ENCODE peak calls at places on chromosomes 11 and 22, in four cellular contexts. One of them, this sample, is unnamed.

GRCh38 chr11:31808721-31809542 is 2.2 kb downstream of the PAX6 start:
- DNase-seq in naive thymus-derived CD8-positive, alpha-beta T cell: no peak
- DNase-seq in DMS 273 treated with DMSO at 0.1 percent for 48 hours: no peak
- DNase-seq in left colon: no peak
- DNase-seq in this sample: peak

GRCh38 chr11:76995177-76995576 is 39.0 kb upstream of the B3GNT6 start:
- DNase-seq in naive thymus-derived CD8-positive, alpha-beta T cell: no peak
- DNase-seq in DMS 273 treated with DMSO at 0.1 percent for 48 hours: no peak
- DNase-seq in left colon: no peak
- DNase-seq in this sample: no peak

GRCh38 chr11:73204711-73205121 is 13.4 kb upstream of the P2RY2 start:
- DNase-seq in naive thymus-derived CD8-positive, alpha-beta T cell: no peak
- DNase-seq in DMS 273 treated with DMSO at 0.1 percent for 48 hours: no peak
- DNase-seq in left colon: peak
- DNase-seq in this sample: no peak

GRCh38 chr22:36136988-36137387 is 23.6 kb downstream of the APOL3 start:
- DNase-seq in naive thymus-derived CD8-positive, alpha-beta T cell: no peak
- DNase-seq in DMS 273 treated with DMSO at 0.1 percent for 48 hours: no peak
- DNase-seq in left colon: no peak
- DNase-seq in this sample: no peak

GRCh38 chr11:73291781-73292180 is 16.3 kb upstream of the ARHGEF17 start:
- DNase-seq in naive thymus-derived CD8-positive, alpha-beta T cell: no peak
- DNase-seq in DMS 273 treated with DMSO at 0.1 percent for 48 hours: no peak
- DNase-seq in left colon: no peak
- DNase-seq in this sample: no peak

GRCh38 chr11:95097209-95097608 is 7.6 kb downstream of the ENDOD1 start:
- DNase-seq in naive thymus-derived CD8-positive, alpha-beta T cell: no peak
- DNase-seq in DMS 273 treated with DMSO at 0.1 percent for 48 hours: no peak
- DNase-seq in left colon: no peak
- DNase-seq in this sample: no peak

GRCh38 chr22:39299829-39300178 is 19.6 kb downstream of the RPL3 start:
- DNase-seq in naive thymus-derived CD8-positive, alpha-beta T cell: no peak
- DNase-seq in DMS 273 treated with DMSO at 0.1 percent for 48 hours: no peak
- DNase-seq in left colon: no peak
- DNase-seq in this sample: no peak

GRCh38 chr11:116890193-116890592 is 52.8 kb upstream of the APOA1 start:
- DNase-seq in naive thymus-derived CD8-positive, alpha-beta T cell: no peak
- DNase-seq in DMS 273 treated with DMSO at 0.1 percent for 48 hours: no peak
- DNase-seq in left colon: no peak
- DNase-seq in this sample: no peak

GRCh38 chr22:39309881-39310714 is 9.3 kb downstream of the RPL3 start:
- DNase-seq in naive thymus-derived CD8-positive, alpha-beta T cell: no peak
- DNase-seq in DMS 273 treated with DMSO at 0.1 percent for 48 hours: no peak
- DNase-seq in left colon: no peak
- DNase-seq in this sample: no peak

GRCh38 chr11:62435741-62436485 is 17.1 kb downstream of the SCGB1A1 start:
- DNase-seq in naive thymus-derived CD8-positive, alpha-beta T cell: no peak
- DNase-seq in DMS 273 treated with DMSO at 0.1 percent for 48 hours: no peak
- DNase-seq in left colon: no peak
- DNase-seq in this sample: no peak

GRCh38 chr11:61297741-61298140 is 2.6 kb upstream of the VWCE start:
- DNase-seq in naive thymus-derived CD8-positive, alpha-beta T cell: no peak
- DNase-seq in DMS 273 treated with DMSO at 0.1 percent for 48 hours: no peak
- DNase-seq in left colon: no peak
- DNase-seq in this sample: peak

GRCh38 chr11:11391169-11391568 is 38.1 kb upstream of the CSNK2A3 start:
- DNase-seq in naive thymus-derived CD8-positive, alpha-beta T cell: no peak
- DNase-seq in DMS 273 treated with DMSO at 0.1 percent for 48 hours: no peak
- DNase-seq in left colon: no peak
- DNase-seq in this sample: no peak

GRCh38 chr22:19959043-19959586 is 17.5 kb upstream of the TXNRD2 start:
- DNase-seq in naive thymus-derived CD8-positive, alpha-beta T cell: no peak
- DNase-seq in DMS 273 treated with DMSO at 0.1 percent for 48 hours: no peak
- DNase-seq in left colon: peak
- DNase-seq in this sample: peak

GRCh38 chr11:67429038-67429668 is 859 bp downstream of the RPS6KB2 start:
- DNase-seq in naive thymus-derived CD8-positive, alpha-beta T cell: no peak
- DNase-seq in DMS 273 treated with DMSO at 0.1 percent for 48 hours: no peak
- DNase-seq in left colon: no peak
- DNase-seq in this sample: no peak

GRCh38 chr22:18114495-18114894 is 3.9 kb downstream of the TUBA8 start:
- DNase-seq in naive thymus-derived CD8-positive, alpha-beta T cell: no peak
- DNase-seq in DMS 273 treated with DMSO at 0.1 percent for 48 hours: no peak
- DNase-seq in left colon: no peak
- DNase-seq in this sample: no peak

GRCh38 chr22:50524664-50525103 is 714 bp downstream of the SCO2 start:
- DNase-seq in naive thymus-derived CD8-positive, alpha-beta T cell: no peak
- DNase-seq in DMS 273 treated with DMSO at 0.1 percent for 48 hours: no peak
- DNase-seq in left colon: peak
- DNase-seq in this sample: no peak

GRCh38 chr11:11608783-11609232 is 13.0 kb downstream of the GALNT18 start:
- DNase-seq in naive thymus-derived CD8-positive, alpha-beta T cell: no peak
- DNase-seq in DMS 273 treated with DMSO at 0.1 percent for 48 hours: no peak
- DNase-seq in left colon: no peak
- DNase-seq in this sample: peak

This sample was measured in astrocyte.